ENCODE peak calls at places on chromosomes 4 and X, in six cellular contexts. One of them, this sample, is unnamed.

GRCh38 chr4:113665036-113665435 is 96.5 kb downstream of the CAMK2D start:
- DNase-seq in HTR-8/SVneo: no peak
- DNase-seq in NCI-H2171 treated with DMSO at 0.1 percent for 48 hours: no peak
- DNase-seq in adipocyte: no peak
- DNase-seq in naive thymus-derived CD8-positive, alpha-beta T cell: no peak
- DNase-seq in ovary: no peak
- DNase-seq in this sample: no peak

GRCh38 chr4:46258436-46258835 is 131.5 kb downstream of the GABRA2 start:
- DNase-seq in HTR-8/SVneo: no peak
- DNase-seq in NCI-H2171 treated with DMSO at 0.1 percent for 48 hours: peak
- DNase-seq in adipocyte: no peak
- DNase-seq in naive thymus-derived CD8-positive, alpha-beta T cell: no peak
- DNase-seq in ovary: no peak
- DNase-seq in this sample: no peak

GRCh38 chr4:7536876-7537275 is 102.1 kb upstream of the PSAPL1 start:
- DNase-seq in HTR-8/SVneo: no peak
- DNase-seq in NCI-H2171 treated with DMSO at 0.1 percent for 48 hours: no peak
- DNase-seq in adipocyte: no peak
- DNase-seq in naive thymus-derived CD8-positive, alpha-beta T cell: no peak
- DNase-seq in ovary: no peak
- DNase-seq in this sample: no peak

GRCh38 chrX:140110081-140110650 is 144.8 kb upstream of the CXorf66 start:
- DNase-seq in HTR-8/SVneo: no peak
- DNase-seq in NCI-H2171 treated with DMSO at 0.1 percent for 48 hours: no peak
- DNase-seq in adipocyte: no peak
- DNase-seq in naive thymus-derived CD8-positive, alpha-beta T cell: no peak
- DNase-seq in ovary: no peak
- DNase-seq in this sample: no peak

GRCh38 chr4:52721968-52722814 is 29.0 kb downstream of the ERVMER34-1 start:
- DNase-seq in HTR-8/SVneo: peak
- DNase-seq in NCI-H2171 treated with DMSO at 0.1 percent for 48 hours: peak
- DNase-seq in adipocyte: peak
- DNase-seq in naive thymus-derived CD8-positive, alpha-beta T cell: peak
- DNase-seq in ovary: peak
- DNase-seq in this sample: peak

GRCh38 chr4:2785613-2786012 is 7.3 kb upstream of the SH3BP2 start:
- DNase-seq in HTR-8/SVneo: no peak
- DNase-seq in NCI-H2171 treated with DMSO at 0.1 percent for 48 hours: no peak
- DNase-seq in adipocyte: no peak
- DNase-seq in naive thymus-derived CD8-positive, alpha-beta T cell: peak
- DNase-seq in ovary: no peak
- DNase-seq in this sample: no peak

GRCh38 chr4:3644849-3645627 is 112.8 kb upstream of the LRPAP1 start:
- DNase-seq in HTR-8/SVneo: peak
- DNase-seq in NCI-H2171 treated with DMSO at 0.1 percent for 48 hours: no peak
- DNase-seq in adipocyte: peak
- DNase-seq in naive thymus-derived CD8-positive, alpha-beta T cell: no peak
- DNase-seq in ovary: no peak
- DNase-seq in this sample: peak

GRCh38 chrX:110795645-110796510 is at the start of gene CHRDL1:
- DNase-seq in HTR-8/SVneo: no peak
- DNase-seq in NCI-H2171 treated with DMSO at 0.1 percent for 48 hours: peak
- DNase-seq in adipocyte: peak
- DNase-seq in naive thymus-derived CD8-positive, alpha-beta T cell: no peak
- DNase-seq in ovary: peak
- DNase-seq in this sample: peak

GRCh38 chr4:879730-880079 is 52.4 kb downstream of the GAK start:
- DNase-seq in HTR-8/SVneo: no peak
- DNase-seq in NCI-H2171 treated with DMSO at 0.1 percent for 48 hours: no peak
- DNase-seq in adipocyte: no peak
- DNase-seq in naive thymus-derived CD8-positive, alpha-beta T cell: no peak
- DNase-seq in ovary: no peak
- DNase-seq in this sample: no peak

GRCh38 chrX:107730991-107731766 is 44.4 kb downstream of the TSC22D3 start:
- DNase-seq in HTR-8/SVneo: no peak
- DNase-seq in NCI-H2171 treated with DMSO at 0.1 percent for 48 hours: no peak
- DNase-seq in adipocyte: no peak
- DNase-seq in naive thymus-derived CD8-positive, alpha-beta T cell: no peak
- DNase-seq in ovary: peak
- DNase-seq in this sample: no peak

GRCh38 chr4:77903186-77903585 is 40.6 kb downstream of the MRPL1 start:
- DNase-seq in HTR-8/SVneo: no peak
- DNase-seq in NCI-H2171 treated with DMSO at 0.1 percent for 48 hours: no peak
- DNase-seq in adipocyte: no peak
- DNase-seq in naive thymus-derived CD8-positive, alpha-beta T cell: no peak
- DNase-seq in ovary: no peak
- DNase-seq in this sample: no peak

GRCh38 chr4:3864736-3865721 is 98.8 kb downstream of the ADRA2C start:
- DNase-seq in HTR-8/SVneo: no peak
- DNase-seq in NCI-H2171 treated with DMSO at 0.1 percent for 48 hours: no peak
- DNase-seq in adipocyte: no peak
- DNase-seq in naive thymus-derived CD8-positive, alpha-beta T cell: no peak
- DNase-seq in ovary: no peak
- DNase-seq in this sample: no peak

GRCh38 chr4:7890635-7891393 is 48.8 kb downstream of the AFAP1 start:
- DNase-seq in HTR-8/SVneo: peak
- DNase-seq in NCI-H2171 treated with DMSO at 0.1 percent for 48 hours: peak
- DNase-seq in adipocyte: peak
- DNase-seq in naive thymus-derived CD8-positive, alpha-beta T cell: no peak
- DNase-seq in ovary: no peak
- DNase-seq in this sample: peak

GRCh38 chr4:2931765-2932560 is 31.2 kb downstream of the NOP14 start:
- DNase-seq in HTR-8/SVneo: no peak
- DNase-seq in NCI-H2171 treated with DMSO at 0.1 percent for 48 hours: no peak
- DNase-seq in adipocyte: no peak
- DNase-seq in naive thymus-derived CD8-positive, alpha-beta T cell: peak
- DNase-seq in ovary: no peak
- DNase-seq in this sample: no peak

GRCh38 chr4:46392421-46392820 is 2.5 kb upstream of the GABRA2 start:
- DNase-seq in HTR-8/SVneo: no peak
- DNase-seq in NCI-H2171 treated with DMSO at 0.1 percent for 48 hours: no peak
- DNase-seq in adipocyte: no peak
- DNase-seq in naive thymus-derived CD8-positive, alpha-beta T cell: no peak
- DNase-seq in ovary: no peak
- DNase-seq in this sample: no peak

GRCh38 chr4:38832624-38833528 is 23.7 kb downstream of the TLR6 start:
- DNase-seq in HTR-8/SVneo: no peak
- DNase-seq in NCI-H2171 treated with DMSO at 0.1 percent for 48 hours: no peak
- DNase-seq in adipocyte: no peak
- DNase-seq in naive thymus-derived CD8-positive, alpha-beta T cell: no peak
- DNase-seq in ovary: no peak
- DNase-seq in this sample: no peak

GRCh38 chrX:151875270-151876026 is 37.2 kb upstream of the MAGEA4 start:
- DNase-seq in HTR-8/SVneo: no peak
- DNase-seq in NCI-H2171 treated with DMSO at 0.1 percent for 48 hours: peak
- DNase-seq in adipocyte: no peak
- DNase-seq in naive thymus-derived CD8-positive, alpha-beta T cell: no peak
- DNase-seq in ovary: no peak
- DNase-seq in this sample: no peak

This sample was measured in NCI-H460.